ENCODE peak calls at places on chromosome 9, in eight cellular contexts. I is stimulated activated naive CD4-positive, alpha-beta T cell; L is OCI-M1; Y is NCI-H69; H is OCI-LY7; S is CD8-positive, alpha-beta memory T cell; M is colonic mucosa; B is NCI-H2029. K is an unnamed sample.
A peak's percentile ranks its signal among the peaks of the same experiment; 100 is the strongest.

GRCh38 chr9:94108584-94108983 is 24.3 kb downstream of the PTPDC1 start:
- DNase-seq in I (no peak), L (no peak), Y (peak; percentile 8), H (no peak), S (no peak), M (no peak), B (no peak), K (no peak)

GRCh38 chr9:90129446-90129845 is 513.2 kb downstream of the DIRAS2 start:
- DNase-seq in I (no peak), L (no peak), Y (no peak), H (no peak), S (no peak), M (no peak), B (no peak), K (no peak)

GRCh38 chr9:72041775-72042194 is 18.6 kb downstream of the C9orf57 start:
- DNase-seq in I (no peak), L (peak; percentile 21), Y (peak; percentile 87), H (no peak), S (no peak), M (peak; percentile 42), B (peak; percentile 9), K (peak; percentile 7)

GRCh38 chr9:97958812-97959511 is 21.0 kb upstream of the HEMGN start:
- DNase-seq in I (no peak), L (peak; percentile 11), Y (no peak), H (no peak), S (no peak), M (no peak), B (no peak), K (no peak)

GRCh38 chr9:122190597-122191381 is 31.1 kb downstream of the MORN5 start:
- DNase-seq in I (no peak), L (no peak), Y (no peak), H (no peak), S (no peak), M (peak; percentile 60), B (peak; percentile 32), K (peak; percentile 64)

GRCh38 chr9:104009853-104010252 is 84.3 kb upstream of the SMC2 start:
- DNase-seq in I (no peak), L (peak; percentile 83), Y (peak; percentile 75), H (no peak), S (no peak), M (no peak), B (peak; percentile 78), K (peak; percentile 2)

GRCh38 chr9:107147134-107147533 is 135.9 kb upstream of the RAD23B start:
- DNase-seq in I (no peak), L (no peak), Y (peak; percentile 44), H (no peak), S (no peak), M (no peak), B (no peak), K (no peak)

GRCh38 chr9:123150708-123151503 is 117.4 kb downstream of the GPR21 start:
- DNase-seq in I (no peak), L (no peak), Y (no peak), H (no peak), S (no peak), M (no peak), B (no peak), K (no peak)

GRCh38 chr9:33179298-33179697 is 12.2 kb upstream of the B4GALT1 start:
- DNase-seq in I (no peak), L (no peak), Y (no peak), H (no peak), S (no peak), M (no peak), B (no peak), K (no peak)

GRCh38 chr9:8095531-8096223 is 296.1 kb upstream of the DMAC1 start:
- DNase-seq in I (no peak), L (no peak), Y (peak; percentile 99), H (no peak), S (no peak), M (no peak), B (peak; percentile 38), K (no peak)

GRCh38 chr9:91285729-91286353 is 75.9 kb downstream of the AUH start:
- DNase-seq in I (no peak), L (no peak), Y (no peak), H (no peak), S (no peak), M (no peak), B (no peak), K (no peak)

GRCh38 chr9:107480386-107480789 is 9.2 kb downstream of the KLF4 start:
- DNase-seq in I (no peak), L (peak; percentile 80), Y (no peak), H (no peak), S (no peak), M (peak; percentile 35), B (no peak), K (no peak)

GRCh38 chr9:29830815-29831214 is 2257.5 kb upstream of the C9orf72 start:
- DNase-seq in I (no peak), L (peak; percentile 62), Y (peak; percentile 84), H (no peak), S (no peak), M (peak; percentile 52), B (no peak), K (peak; percentile 77)

GRCh38 chr9:96136992-96137665 is 164.8 kb downstream of the HSD17B3 start:
- DNase-seq in I (no peak), L (peak; percentile 78), Y (peak; percentile 27), H (peak; percentile 36), S (no peak), M (peak; percentile 66), B (no peak), K (no peak)

GRCh38 chr9:35736201-35736633 is 3.8 kb downstream of the CREB3 start:
- DNase-seq in I (peak; percentile 39), L (peak; percentile 78), Y (peak; percentile 79), H (peak; percentile 83), S (peak; percentile 47), M (peak; percentile 81), B (peak; percentile 58), K (peak; percentile 84)

GRCh38 chr9:84314306-84314705 is 26.3 kb downstream of the SLC28A3 start:
- DNase-seq in I (no peak), L (no peak), Y (no peak), H (no peak), S (no peak), M (no peak), B (no peak), K (no peak)

GRCh38 chr9:94944623-94945022 is 218.1 kb downstream of the AOPEP start:
- DNase-seq in I (no peak), L (no peak), Y (no peak), H (no peak), S (no peak), M (no peak), B (no peak), K (no peak)

GRCh38 chr9:83569326-83569725 is 31.1 kb upstream of the FRMD3 start:
- DNase-seq in I (no peak), L (peak; percentile 24), Y (no peak), H (no peak), S (no peak), M (no peak), B (no peak), K (no peak)

GRCh38 chr9:114400219-114400618 is 12.4 kb upstream of the AKNA start:
- DNase-seq in I (no peak), L (no peak), Y (no peak), H (no peak), S (no peak), M (no peak), B (no peak), K (no peak)